ENCODE peak calls at places on chromosomes 5 and 9, in nine cellular contexts. L, V, Z, K, N, Y, E, G and B are unnamed samples.

GRCh38 chr5:110726249-110727024 is at the start of gene TMEM232:
- DNase-seq in L (peak; percentile 75), E (peak; percentile 64), N (peak; percentile 85), G (no peak), V (peak; percentile 21), Y (peak; percentile 78), K (peak; percentile 38), Z (peak; percentile 85), B (peak; percentile 83)

GRCh38 chr5:124628721-124629596 is 117.5 kb downstream of the ZNF608 start:
- DNase-seq in L (no peak), V (no peak), G (no peak), Y (peak; percentile 99), E (no peak), N (no peak), K (no peak), Z (no peak), B (peak; percentile 87)

GRCh38 chr5:93607367-93608258 is 24.6 kb downstream of the NR2F1 start:
- DNase-seq in K (no peak), Z (peak; percentile 57), Y (peak; percentile 89), E (no peak), N (peak; percentile 34), L (peak; percentile 65), G (no peak), V (no peak), B (peak; percentile 74)

GRCh38 chr5:79495311-79495710 is 18.6 kb downstream of the HOMER1 start:
- DNase-seq in E (no peak), V (no peak), L (no peak), N (no peak), K (no peak), Z (peak; percentile 42), Y (peak; percentile 43), G (no peak), B (peak; percentile 30)

GRCh38 chr9:100020121-100020780 is 78.5 kb downstream of the ERP44 start:
- DNase-seq in L (no peak), V (no peak), N (no peak), Z (no peak), K (no peak), G (no peak), Y (peak; percentile 65), E (no peak), B (peak; percentile 17)

GRCh38 chr9:124149992-124150391 is 107.8 kb upstream of the NEK6 start:
- DNase-seq in L (peak; percentile 57), Y (peak; percentile 26), E (no peak), N (no peak), Z (no peak), K (no peak), V (peak; percentile 29), G (no peak), B (no peak)

GRCh38 chr5:176769911-176770310 is 40.4 kb upstream of the UNC5A start:
- DNase-seq in N (no peak), Z (no peak), L (no peak), Y (no peak), G (no peak), E (no peak), K (no peak), V (no peak), B (no peak)

GRCh38 chr9:126482361-126483044 is 131.2 kb upstream of the LMX1B start:
- DNase-seq in E (no peak), N (peak; percentile 78), Z (no peak), L (no peak), K (no peak), V (no peak), G (no peak), Y (peak; percentile 41), B (peak; percentile 55)

GRCh38 chr5:55222061-55222818 is 4.9 kb downstream of the MCIDAS start:
- DNase-seq in Y (no peak), N (no peak), L (no peak), Z (no peak), K (no peak), G (no peak), E (no peak), V (no peak), B (no peak)